ENCODE peak calls at places on chromosome 1, in seven cellular contexts. B, I, O, W, S, F and A are unnamed samples.

GRCh38 chr1:43423672-43424550 is 29.8 kb downstream of the HYI start:
- DNase-seq in F (peak; percentile 27), O (no peak), S (no peak), B (no peak), I (no peak), W (no peak), A (no peak)

GRCh38 chr1:75341537-75341936 is 207.3 kb downstream of the LHX8 start:
- DNase-seq in W (no peak), B (no peak), F (no peak), O (no peak), S (no peak), I (no peak), A (no peak)

GRCh38 chr1:164602480-164603093 is 43.6 kb downstream of the PBX1 start:
- DNase-seq in W (peak; percentile 81), B (no peak), I (peak; percentile 64), O (peak; percentile 52), S (peak; percentile 81), F (no peak), A (no peak)

GRCh38 chr1:36542962-36543515 is 60.3 kb upstream of the CSF3R start:
- DNase-seq in O (no peak), F (no peak), W (no peak), S (peak; percentile 52), B (no peak), I (no peak), A (no peak)

GRCh38 chr1:153790282-153790995 is 15.2 kb downstream of the SLC27A3 start:
- DNase-seq in B (no peak), F (no peak), S (no peak), W (peak; percentile 51), O (peak; percentile 84), I (peak; percentile 84), A (no peak)

GRCh38 chr1:77322061-77322900 is 40.5 kb downstream of the AK5 start:
- DNase-seq in S (no peak), I (no peak), W (no peak), O (peak; percentile 91), B (no peak), F (no peak), A (peak; percentile 26)

GRCh38 chr1:24323281-24323680 is 4.1 kb downstream of the GRHL3 start:
- DNase-seq in W (no peak), F (no peak), B (no peak), S (no peak), I (no peak), O (no peak), A (no peak)

GRCh38 chr1:21619041-21619947 is 49.9 kb downstream of the RAP1GAP start:
- DNase-seq in F (no peak), W (no peak), S (peak; percentile 32), O (no peak), I (no peak), B (no peak), A (no peak)

GRCh38 chr1:63717511-63718120 is 56.2 kb upstream of the ROR1 start:
- DNase-seq in B (no peak), I (no peak), W (no peak), O (no peak), F (no peak), S (no peak), A (peak; percentile 53)

GRCh38 chr1:85278853-85279314 is 2.5 kb upstream of the BCL10 start:
- DNase-seq in I (no peak), B (peak; percentile 13), S (no peak), F (peak; percentile 64), O (peak; percentile 98), W (peak; percentile 65), A (no peak)

GRCh38 chr1:155009742-155010141 is 7.1 kb downstream of the ZBTB7B start:
- DNase-seq in I (no peak), F (no peak), W (no peak), B (no peak), O (no peak), S (no peak), A (no peak)
- H3K4me1 ChIP-seq in I (peaks cover 92% of the 10 kb centered on the region), F (peaks cover 100% of the 10 kb centered on the region), W (peaks cover 49% of the 10 kb centered on the region), B (peaks cover 99% of the 10 kb centered on the region), O (peaks cover 10% of the 10 kb centered on the region), S (peaks cover 36% of the 10 kb centered on the region), A (peaks cover 49% of the 10 kb centered on the region)

GRCh38 chr1:3772715-3773571 is at the start of gene SMIM1:
- DNase-seq in S (no peak), B (no peak), W (no peak), O (no peak), F (no peak), I (no peak), A (no peak)
- H3K4me1 ChIP-seq in S (peaks cover 14% of the 10 kb centered on the region), B (peaks cover 10% of the 10 kb centered on the region), W (peaks cover 3% of the 10 kb centered on the region), O (peaks cover 18% of the 10 kb centered on the region), F (peaks cover 22% of the 10 kb centered on the region), I (peaks cover 52% of the 10 kb centered on the region), A (peaks cover 26% of the 10 kb centered on the region)

DNA sequence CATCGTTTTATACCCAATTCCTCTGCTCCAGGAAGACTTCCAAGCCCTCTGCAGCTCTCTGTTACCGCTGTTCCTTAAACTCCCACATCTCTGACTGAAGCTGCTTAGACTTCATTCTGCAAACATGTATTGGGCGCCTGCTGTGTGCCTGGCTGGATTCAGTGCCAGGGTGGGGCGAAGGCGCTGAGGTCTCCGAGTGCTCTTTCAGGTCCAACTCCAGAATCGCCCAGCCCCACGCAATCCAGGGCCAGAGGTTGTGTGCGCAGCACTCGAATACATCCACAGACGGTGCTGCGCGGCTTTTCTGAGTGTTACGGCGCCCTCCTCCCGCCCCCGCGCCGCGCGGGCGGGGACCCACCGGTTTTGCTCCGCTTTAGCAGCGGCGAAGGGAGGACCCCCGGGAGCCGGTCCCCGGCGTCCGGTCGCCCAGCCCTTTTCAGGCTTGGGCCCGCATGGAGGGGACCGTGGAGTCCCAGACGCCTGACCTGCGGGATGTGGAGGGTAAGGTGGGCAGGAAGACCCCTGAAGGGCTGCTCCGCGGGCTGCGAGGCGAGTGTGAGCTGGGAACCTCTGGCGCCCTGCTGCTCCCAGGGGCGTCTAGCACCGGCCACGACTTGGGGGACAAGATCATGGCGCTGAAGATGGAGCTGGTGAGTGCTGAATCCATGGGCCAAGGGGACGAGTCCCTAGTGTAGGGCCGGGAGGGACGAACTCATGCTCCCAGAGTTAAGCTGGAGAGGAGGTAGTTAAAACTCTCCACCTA is at the start of gene LURAP1:
- DNase-seq in B (no peak), O (peak; percentile 72), W (no peak), S (peak; percentile 72), F (peak; percentile 38), I (peak; percentile 69), A (peak; percentile 29)
- H3K4me1 ChIP-seq in B (peaks cover 15% of the 10 kb centered on the region), O (no peaks in the 10 kb centered on the region), W (no peaks in the 10 kb centered on the region), S (no peaks in the 10 kb centered on the region), F (peaks cover 21% of the 10 kb centered on the region), I (peaks cover 61% of the 10 kb centered on the region), A (no peaks in the 10 kb centered on the region)

DNA sequence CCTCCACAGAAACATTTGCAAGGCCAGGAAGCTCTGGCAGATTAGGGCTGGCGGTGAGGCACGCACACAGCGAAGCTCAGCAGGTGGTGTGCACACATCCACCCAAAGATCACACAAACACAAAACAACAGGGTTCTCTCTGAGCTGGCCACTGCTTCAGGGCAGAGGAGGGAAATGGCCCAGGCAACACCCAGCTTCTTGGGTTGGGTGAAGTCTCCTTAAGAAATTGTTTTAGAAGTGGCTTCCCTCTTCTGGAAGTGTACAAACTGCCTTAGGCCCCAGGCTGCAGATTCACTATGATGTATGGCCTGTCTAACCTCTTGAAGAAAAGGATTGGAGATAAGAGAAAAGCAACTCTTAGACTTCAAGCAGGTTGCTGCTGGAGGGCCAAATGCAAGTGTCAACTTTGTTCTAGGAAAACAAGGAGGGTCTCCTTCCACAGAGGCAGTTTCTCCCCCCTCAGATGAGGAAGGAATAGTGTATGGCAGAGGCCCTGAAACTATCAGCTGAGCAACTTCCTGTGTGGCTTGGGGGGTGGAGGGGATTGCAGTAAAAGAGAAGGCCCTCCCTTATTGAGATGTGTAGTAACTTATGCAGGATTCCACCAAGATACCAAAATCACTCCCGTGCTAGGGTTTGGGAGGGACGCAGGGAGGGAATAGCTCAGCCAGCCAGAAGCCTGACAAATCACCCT is 2.1 kb downstream of the RCSD1 start:
- DNase-seq in O (no peak), I (no peak), S (no peak), B (peak; percentile 34), W (no peak), F (peak; percentile 83), A (no peak)
- H3K4me1 ChIP-seq in O (no peaks in the 10 kb centered on the region), I (peaks cover 97% of the 10 kb centered on the region), S (peaks cover 19% of the 10 kb centered on the region), B (peaks cover 79% of the 10 kb centered on the region), W (no peaks in the 10 kb centered on the region), F (peaks cover 91% of the 10 kb centered on the region), A (peaks cover 3% of the 10 kb centered on the region)

GRCh38 chr1:204380293-204380831 is 20.6 kb upstream of the PLEKHA6 start:
- DNase-seq in O (no peak), I (no peak), S (no peak), F (no peak), B (no peak), W (peak; percentile 91), A (no peak)
- H3K4me1 ChIP-seq in O (peaks cover 3% of the 10 kb centered on the region), I (peaks cover 25% of the 10 kb centered on the region), S (no peaks in the 10 kb centered on the region), F (peaks cover 19% of the 10 kb centered on the region), B (peaks cover 13% of the 10 kb centered on the region), W (peaks cover 4% of the 10 kb centered on the region), A (peaks cover 41% of the 10 kb centered on the region)

GRCh38 chr1:169859001-169859400 is 34.7 kb downstream of the SCYL3 start:
- DNase-seq in F (no peak), S (no peak), W (no peak), B (no peak), O (no peak), I (no peak), A (no peak)
- H3K4me1 ChIP-seq in F (no peaks in the 10 kb centered on the region), S (no peaks in the 10 kb centered on the region), W (no peaks in the 10 kb centered on the region), B (no peaks in the 10 kb centered on the region), O (peaks cover 1% of the 10 kb centered on the region), I (no peaks in the 10 kb centered on the region), A (no peaks in the 10 kb centered on the region)

GRCh38 chr1:205188132-205188531 is 23.4 kb downstream of the DSTYK start:
- DNase-seq in F (no peak), S (no peak), I (no peak), O (peak; percentile 44), W (no peak), B (no peak), A (no peak)

GRCh38 chr1:205191617-205192016 is 19.9 kb downstream of the DSTYK start:
- DNase-seq in W (no peak), B (no peak), S (peak; percentile 47), I (no peak), O (no peak), F (no peak), A (no peak)

GRCh38 chr1:205187420-205187819 is 24.1 kb downstream of the DSTYK start:
- DNase-seq in I (no peak), W (no peak), S (no peak), O (no peak), F (no peak), B (no peak), A (no peak)

GRCh38 chr1:205191127-205191577 is 20.4 kb downstream of the DSTYK start:
- DNase-seq in W (no peak), B (no peak), F (no peak), S (no peak), I (no peak), O (peak; percentile 34), A (no peak)

DNA sequence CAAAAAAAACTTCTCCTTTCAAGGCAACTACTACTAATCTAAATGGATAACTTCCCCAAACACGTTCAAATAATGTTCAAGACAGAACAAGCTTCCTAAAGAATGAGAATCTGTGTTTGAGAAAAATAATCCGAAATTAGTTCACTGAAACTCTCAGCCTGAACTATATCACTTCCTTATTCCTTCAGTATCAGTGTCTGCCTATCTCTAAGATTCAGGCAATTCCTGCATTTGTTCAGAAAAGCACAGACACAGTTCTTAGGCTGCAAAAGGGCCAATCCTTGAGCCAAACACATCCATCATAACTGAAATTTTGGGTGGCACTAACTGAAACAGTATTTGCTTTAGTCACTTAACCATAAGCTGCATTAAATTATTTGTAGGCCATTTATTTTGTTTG is 22.3 kb downstream of the DSTYK start:
- DNase-seq in S (no peak), F (no peak), B (no peak), O (no peak), W (no peak), I (no peak), A (no peak)
- H3K4me1 ChIP-seq in S (peaks cover 51% of the 10 kb centered on the region), F (no peaks in the 10 kb centered on the region), B (peaks cover 14% of the 10 kb centered on the region), O (peaks cover 13% of the 10 kb centered on the region), W (no peaks in the 10 kb centered on the region), I (peaks cover 33% of the 10 kb centered on the region), A (peaks cover 4% of the 10 kb centered on the region)